ENCODE peak calls at places on chromosomes 11 and 22, in six cellular contexts. One of them, this sample, is unnamed.
A peak's percentile ranks its signal among the peaks of the same experiment; 100 is the strongest.

GRCh38 chr11:48036011-48036410 is 55.7 kb downstream of the PTPRJ start:
- DNase-seq in SK-N-SH: no peak
- DNase-seq in astrocyte: no peak
- DNase-seq in GM23338: peak; percentile 62
- DNase-seq in neural progenitor cell: no peak
- DNase-seq in HCT116: no peak
- DNase-seq in this sample: no peak

GRCh38 chr22:17612057-17612456 is 16.5 kb downstream of the ATP6V1E1 start:
- DNase-seq in HCT116: no peak
- DNase-seq in neural progenitor cell: no peak
- DNase-seq in astrocyte: no peak
- DNase-seq in SK-N-SH: no peak
- DNase-seq in GM23338: no peak
- DNase-seq in this sample: no peak

GRCh38 chr11:63567044-63567840 is 4.1 kb upstream of the PLAAT2 start:
- DNase-seq in HCT116: peak; percentile 68
- DNase-seq in SK-N-SH: no peak
- DNase-seq in neural progenitor cell: no peak
- DNase-seq in astrocyte: peak; percentile 93
- DNase-seq in GM23338: peak; percentile 49
- DNase-seq in this sample: peak; percentile 67

GRCh38 chr22:26321469-26321913 is 107.6 kb upstream of the ASPHD2 start:
- DNase-seq in HCT116: no peak
- DNase-seq in neural progenitor cell: no peak
- DNase-seq in GM23338: peak; percentile 23
- DNase-seq in astrocyte: peak; percentile 85
- DNase-seq in SK-N-SH: no peak
- DNase-seq in this sample: peak; percentile 15

GRCh38 chr11:37108436-37109204 is 510.6 kb upstream of the RAG2 start:
- DNase-seq in SK-N-SH: no peak
- DNase-seq in neural progenitor cell: no peak
- DNase-seq in astrocyte: peak; percentile 42
- DNase-seq in GM23338: no peak
- DNase-seq in HCT116: no peak
- DNase-seq in this sample: no peak

GRCh38 chr11:110362916-110363574 is 66.6 kb upstream of the RDX start:
- DNase-seq in SK-N-SH: no peak
- DNase-seq in GM23338: peak; percentile 44
- DNase-seq in astrocyte: no peak
- DNase-seq in neural progenitor cell: peak; percentile 81
- DNase-seq in HCT116: peak; percentile 34
- DNase-seq in this sample: no peak

GRCh38 chr22:35970601-35971417 is 57.8 kb downstream of the RBFOX2 start:
- DNase-seq in astrocyte: no peak
- DNase-seq in GM23338: no peak
- DNase-seq in SK-N-SH: no peak
- DNase-seq in neural progenitor cell: no peak
- DNase-seq in HCT116: no peak
- DNase-seq in this sample: no peak

GRCh38 chr11:133269272-133269671 is 263.0 kb downstream of the OPCML start:
- DNase-seq in neural progenitor cell: no peak
- DNase-seq in HCT116: no peak
- DNase-seq in astrocyte: no peak
- DNase-seq in SK-N-SH: no peak
- DNase-seq in GM23338: no peak
- DNase-seq in this sample: no peak

GRCh38 chr22:47209077-47209514 is 446.6 kb downstream of the TBC1D22A start:
- DNase-seq in SK-N-SH: no peak
- DNase-seq in HCT116: no peak
- DNase-seq in neural progenitor cell: no peak
- DNase-seq in astrocyte: no peak
- DNase-seq in GM23338: no peak
- DNase-seq in this sample: no peak

GRCh38 chr11:63762662-63763505 is 5.7 kb downstream of the ZFTA start:
- DNase-seq in GM23338: peak; percentile 71
- DNase-seq in astrocyte: no peak
- DNase-seq in SK-N-SH: peak; percentile 47
- DNase-seq in HCT116: no peak
- DNase-seq in neural progenitor cell: peak; percentile 90
- DNase-seq in this sample: no peak

GRCh38 chr11:77407613-77408012 is 66.3 kb downstream of the PAK1 start:
- DNase-seq in HCT116: peak; percentile 51
- DNase-seq in GM23338: peak; percentile 21
- DNase-seq in SK-N-SH: peak; percentile 65
- DNase-seq in astrocyte: peak; percentile 86
- DNase-seq in neural progenitor cell: no peak
- DNase-seq in this sample: no peak

GRCh38 chr11:111185259-111185658 is 60.3 kb upstream of the POU2AF2 start:
- DNase-seq in HCT116: no peak
- DNase-seq in astrocyte: no peak
- DNase-seq in GM23338: no peak
- DNase-seq in SK-N-SH: no peak
- DNase-seq in neural progenitor cell: no peak
- DNase-seq in this sample: no peak

GRCh38 chr11:7846003-7846402 is 49.3 kb upstream of the OR5P2 start:
- DNase-seq in neural progenitor cell: no peak
- DNase-seq in HCT116: no peak
- DNase-seq in GM23338: no peak
- DNase-seq in astrocyte: no peak
- DNase-seq in SK-N-SH: no peak
- DNase-seq in this sample: no peak

GRCh38 chr11:65334696-65335295 is 1.1 kb downstream of the DPF2 start:
- DNase-seq in GM23338: no peak
- DNase-seq in SK-N-SH: no peak
- DNase-seq in HCT116: no peak
- DNase-seq in astrocyte: no peak
- DNase-seq in neural progenitor cell: peak; percentile 26
- DNase-seq in this sample: no peak

GRCh38 chr11:33268945-33269567 is 11.9 kb downstream of the HIPK3 start:
- DNase-seq in SK-N-SH: no peak
- DNase-seq in HCT116: no peak
- DNase-seq in astrocyte: peak; percentile 36
- DNase-seq in GM23338: no peak
- DNase-seq in neural progenitor cell: no peak
- DNase-seq in this sample: no peak
- H3K79me2 ChIP-seq in SK-N-SH: peaks cover 98% of the 10 kb centered on the region
- H3K79me2 ChIP-seq in HCT116: peaks cover 84% of the 10 kb centered on the region
- H3K79me2 ChIP-seq in astrocyte: peaks cover 100% of the 10 kb centered on the region
- H3K79me2 ChIP-seq in GM23338: peaks cover 96% of the 10 kb centered on the region
- H3K79me2 ChIP-seq in neural progenitor cell: peaks cover 86% of the 10 kb centered on the region
- H3K79me2 ChIP-seq in this sample: peaks cover 75% of the 10 kb centered on the region

GRCh38 chr22:44003776-44004460 is 20.2 kb upstream of the PARVB start:
- DNase-seq in SK-N-SH: no peak
- DNase-seq in astrocyte: no peak
- DNase-seq in neural progenitor cell: peak; percentile 63
- DNase-seq in HCT116: peak; percentile 7
- DNase-seq in GM23338: peak; percentile 70
- DNase-seq in this sample: peak; percentile 23
- H3K79me2 ChIP-seq in SK-N-SH: no peaks in the 10 kb centered on the region
- H3K79me2 ChIP-seq in astrocyte: no peaks in the 10 kb centered on the region
- H3K79me2 ChIP-seq in neural progenitor cell: no peaks in the 10 kb centered on the region
- H3K79me2 ChIP-seq in HCT116: no peaks in the 10 kb centered on the region
- H3K79me2 ChIP-seq in GM23338: no peaks in the 10 kb centered on the region
- H3K79me2 ChIP-seq in this sample: no peaks in the 10 kb centered on the region

GRCh38 chr11:67136156-67136555 is 17.1 kb downstream of the KDM2A start:
- DNase-seq in SK-N-SH: no peak
- DNase-seq in neural progenitor cell: no peak
- DNase-seq in HCT116: no peak
- DNase-seq in astrocyte: no peak
- DNase-seq in GM23338: no peak
- DNase-seq in this sample: no peak
- H3K79me2 ChIP-seq in SK-N-SH: peaks cover 95% of the 10 kb centered on the region
- H3K79me2 ChIP-seq in neural progenitor cell: peaks cover 100% of the 10 kb centered on the region
- H3K79me2 ChIP-seq in HCT116: peaks cover 61% of the 10 kb centered on the region
- H3K79me2 ChIP-seq in astrocyte: peaks cover 94% of the 10 kb centered on the region
- H3K79me2 ChIP-seq in GM23338: peaks cover 94% of the 10 kb centered on the region
- H3K79me2 ChIP-seq in this sample: peaks cover 54% of the 10 kb centered on the region

GRCh38 chr22:50293441-50294318 is 13.8 kb downstream of the PLXNB2 start:
- DNase-seq in SK-N-SH: peak; percentile 60
- DNase-seq in neural progenitor cell: peak; percentile 94
- DNase-seq in astrocyte: peak; percentile 64
- DNase-seq in HCT116: no peak
- DNase-seq in GM23338: peak; percentile 90
- DNase-seq in this sample: no peak

GRCh38 chr22:50289942-50290630 is 17.4 kb downstream of the PLXNB2 start:
- DNase-seq in GM23338: no peak
- DNase-seq in neural progenitor cell: no peak
- DNase-seq in astrocyte: no peak
- DNase-seq in HCT116: no peak
- DNase-seq in SK-N-SH: no peak
- DNase-seq in this sample: no peak

GRCh38 chr22:50294319-50294656 is 13.2 kb downstream of the PLXNB2 start:
- DNase-seq in astrocyte: no peak
- DNase-seq in neural progenitor cell: no peak
- DNase-seq in GM23338: no peak
- DNase-seq in HCT116: no peak
- DNase-seq in SK-N-SH: no peak
- DNase-seq in this sample: no peak

GRCh38 chr22:50289151-50289941 is 18.1 kb downstream of the PLXNB2 start:
- DNase-seq in HCT116: no peak
- DNase-seq in astrocyte: no peak
- DNase-seq in neural progenitor cell: no peak
- DNase-seq in GM23338: no peak
- DNase-seq in SK-N-SH: no peak
- DNase-seq in this sample: no peak

GRCh38 chr22:50292643-50293440 is 14.6 kb downstream of the PLXNB2 start:
- DNase-seq in GM23338: no peak
- DNase-seq in neural progenitor cell: no peak
- DNase-seq in HCT116: no peak
- DNase-seq in astrocyte: no peak
- DNase-seq in SK-N-SH: no peak
- DNase-seq in this sample: no peak
- H3K79me2 ChIP-seq in GM23338: peaks cover 48% of the 10 kb centered on the region
- H3K79me2 ChIP-seq in neural progenitor cell: peaks cover 59% of the 10 kb centered on the region
- H3K79me2 ChIP-seq in HCT116: peaks cover 100% of the 10 kb centered on the region
- H3K79me2 ChIP-seq in astrocyte: peaks cover 99% of the 10 kb centered on the region
- H3K79me2 ChIP-seq in SK-N-SH: peaks cover 100% of the 10 kb centered on the region
- H3K79me2 ChIP-seq in this sample: peaks cover 17% of the 10 kb centered on the region

GRCh38 chr11:120357620-120358019 is 21.4 kb downstream of the ARHGEF12 start:
- DNase-seq in astrocyte: no peak
- DNase-seq in HCT116: no peak
- DNase-seq in GM23338: no peak
- DNase-seq in SK-N-SH: no peak
- DNase-seq in neural progenitor cell: no peak
- DNase-seq in this sample: no peak
- H3K79me2 ChIP-seq in astrocyte: peaks cover 100% of the 10 kb centered on the region
- H3K79me2 ChIP-seq in HCT116: peaks cover 99% of the 10 kb centered on the region
- H3K79me2 ChIP-seq in GM23338: peaks cover 96% of the 10 kb centered on the region
- H3K79me2 ChIP-seq in SK-N-SH: peaks cover 100% of the 10 kb centered on the region
- H3K79me2 ChIP-seq in neural progenitor cell: peaks cover 88% of the 10 kb centered on the region
- H3K79me2 ChIP-seq in this sample: peaks cover 94% of the 10 kb centered on the region

GRCh38 chr11:1300569-1301187 is 8.8 kb downstream of the TOLLIP start:
- DNase-seq in SK-N-SH: no peak
- DNase-seq in HCT116: no peak
- DNase-seq in neural progenitor cell: no peak
- DNase-seq in GM23338: no peak
- DNase-seq in astrocyte: no peak
- DNase-seq in this sample: no peak
- H3K79me2 ChIP-seq in SK-N-SH: peaks cover 88% of the 10 kb centered on the region
- H3K79me2 ChIP-seq in HCT116: peaks cover 45% of the 10 kb centered on the region
- H3K79me2 ChIP-seq in neural progenitor cell: peaks cover 48% of the 10 kb centered on the region
- H3K79me2 ChIP-seq in GM23338: peaks cover 76% of the 10 kb centered on the region
- H3K79me2 ChIP-seq in astrocyte: peaks cover 92% of the 10 kb centered on the region
- H3K79me2 ChIP-seq in this sample: peaks cover 51% of the 10 kb centered on the region

GRCh38 chr11:57792870-57793269 is 31.3 kb downstream of the CTNND1 start:
- DNase-seq in neural progenitor cell: no peak
- DNase-seq in astrocyte: no peak
- DNase-seq in SK-N-SH: no peak
- DNase-seq in HCT116: no peak
- DNase-seq in GM23338: no peak
- DNase-seq in this sample: no peak
- H3K79me2 ChIP-seq in neural progenitor cell: peaks cover 90% of the 10 kb centered on the region
- H3K79me2 ChIP-seq in astrocyte: peaks cover 93% of the 10 kb centered on the region
- H3K79me2 ChIP-seq in SK-N-SH: peaks cover 88% of the 10 kb centered on the region
- H3K79me2 ChIP-seq in HCT116: peaks cover 88% of the 10 kb centered on the region
- H3K79me2 ChIP-seq in GM23338: peaks cover 85% of the 10 kb centered on the region
- H3K79me2 ChIP-seq in this sample: peaks cover 59% of the 10 kb centered on the region

DNA sequence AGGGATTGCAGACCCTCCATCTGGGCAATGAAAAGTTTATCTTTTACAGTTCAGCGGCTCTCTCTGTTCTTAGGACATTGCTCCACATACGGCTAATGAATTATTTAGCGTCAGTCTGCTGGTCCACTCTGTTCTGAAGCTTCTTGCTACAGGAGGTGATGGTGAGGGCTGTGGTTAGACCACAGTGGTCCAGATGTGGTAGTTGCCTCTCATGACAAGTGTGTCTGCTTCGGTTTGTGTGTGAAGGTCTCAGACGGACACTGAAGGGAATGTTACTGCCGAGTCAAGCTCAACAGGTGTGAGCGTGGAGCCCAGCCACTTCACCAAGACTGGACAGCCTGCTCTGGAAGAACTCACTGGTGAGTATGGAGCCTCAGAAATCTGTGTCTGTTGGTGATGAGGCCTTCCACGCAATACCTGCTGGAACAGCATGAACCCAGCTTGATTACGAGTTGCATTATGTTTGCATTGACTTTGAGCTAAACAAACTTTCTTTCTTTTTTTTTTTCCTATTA is 220.8 kb downstream of the DBX1 start:
- DNase-seq in GM23338: no peak
- DNase-seq in astrocyte: no peak
- DNase-seq in HCT116: no peak
- DNase-seq in SK-N-SH: no peak
- DNase-seq in neural progenitor cell: no peak
- DNase-seq in this sample: no peak
- H3K79me2 ChIP-seq in GM23338: peaks cover 5% of the 10 kb centered on the region
- H3K79me2 ChIP-seq in astrocyte: no peaks in the 10 kb centered on the region
- H3K79me2 ChIP-seq in HCT116: no peaks in the 10 kb centered on the region
- H3K79me2 ChIP-seq in SK-N-SH: peaks cover 90% of the 10 kb centered on the region
- H3K79me2 ChIP-seq in neural progenitor cell: no peaks in the 10 kb centered on the region
- H3K79me2 ChIP-seq in this sample: no peaks in the 10 kb centered on the region

GRCh38 chr11:71218789-71219499 is 33.4 kb downstream of the SHANK2 start:
- DNase-seq in neural progenitor cell: no peak
- DNase-seq in GM23338: no peak
- DNase-seq in SK-N-SH: no peak
- DNase-seq in HCT116: no peak
- DNase-seq in astrocyte: no peak
- DNase-seq in this sample: no peak
- H3K79me2 ChIP-seq in neural progenitor cell: no peaks in the 10 kb centered on the region
- H3K79me2 ChIP-seq in GM23338: peaks cover 91% of the 10 kb centered on the region
- H3K79me2 ChIP-seq in SK-N-SH: no peaks in the 10 kb centered on the region
- H3K79me2 ChIP-seq in HCT116: no peaks in the 10 kb centered on the region
- H3K79me2 ChIP-seq in astrocyte: no peaks in the 10 kb centered on the region
- H3K79me2 ChIP-seq in this sample: no peaks in the 10 kb centered on the region